ENCODE peak calls at places on chromosomes 7 and 10, in eight cellular contexts. One of them, this sample, is unnamed.

GRCh38 chr10:92696606-92697383 is 7.0 kb downstream of the HHEX start:
- DNase-seq in pancreas: no peak
- DNase-seq in psoas muscle: no peak
- DNase-seq in fibroblast of mammary gland: no peak
- DNase-seq in ascending aorta: no peak
- DNase-seq in fibroblast of pulmonary artery: no peak
- DNase-seq in breast epithelium: no peak
- DNase-seq in Caco-2: no peak
- DNase-seq in this sample: no peak

GRCh38 chr10:68052463-68052862 is 22.6 kb downstream of the HERC4 start:
- DNase-seq in Caco-2: no peak
- DNase-seq in ascending aorta: no peak
- DNase-seq in fibroblast of pulmonary artery: peak
- DNase-seq in breast epithelium: no peak
- DNase-seq in pancreas: no peak
- DNase-seq in psoas muscle: no peak
- DNase-seq in fibroblast of mammary gland: no peak
- DNase-seq in this sample: peak

GRCh38 chr10:73922007-73922863 is 11.3 kb downstream of the PLAU start:
- DNase-seq in Caco-2: no peak
- DNase-seq in fibroblast of pulmonary artery: no peak
- DNase-seq in psoas muscle: no peak
- DNase-seq in ascending aorta: no peak
- DNase-seq in breast epithelium: no peak
- DNase-seq in pancreas: no peak
- DNase-seq in fibroblast of mammary gland: no peak
- DNase-seq in this sample: no peak

GRCh38 chr10:64036306-64036930 is 515.2 kb downstream of the REEP3 start:
- DNase-seq in psoas muscle: no peak
- DNase-seq in fibroblast of mammary gland: no peak
- DNase-seq in pancreas: no peak
- DNase-seq in ascending aorta: no peak
- DNase-seq in Caco-2: no peak
- DNase-seq in breast epithelium: no peak
- DNase-seq in fibroblast of pulmonary artery: peak
- DNase-seq in this sample: peak

GRCh38 chr7:77799078-77799964 is 748 bp downstream of the PHTF2 start:
- DNase-seq in fibroblast of pulmonary artery: peak
- DNase-seq in ascending aorta: no peak
- DNase-seq in breast epithelium: peak
- DNase-seq in psoas muscle: peak
- DNase-seq in fibroblast of mammary gland: peak
- DNase-seq in pancreas: peak
- DNase-seq in Caco-2: peak
- DNase-seq in this sample: peak

GRCh38 chr10:75404335-75405200 is 3.0 kb upstream of the ZNF503 start:
- DNase-seq in fibroblast of pulmonary artery: no peak
- DNase-seq in psoas muscle: no peak
- DNase-seq in Caco-2: peak
- DNase-seq in ascending aorta: no peak
- DNase-seq in pancreas: peak
- DNase-seq in breast epithelium: peak
- DNase-seq in fibroblast of mammary gland: no peak
- DNase-seq in this sample: no peak

GRCh38 chr7:28076421-28077163 is 104.0 kb downstream of the JAZF1 start:
- DNase-seq in psoas muscle: no peak
- DNase-seq in Caco-2: no peak
- DNase-seq in ascending aorta: no peak
- DNase-seq in fibroblast of mammary gland: no peak
- DNase-seq in fibroblast of pulmonary artery: no peak
- DNase-seq in pancreas: no peak
- DNase-seq in breast epithelium: no peak
- DNase-seq in this sample: no peak

GRCh38 chr7:82789883-82790609 is 346.5 kb upstream of the CACNA2D1 start:
- DNase-seq in fibroblast of mammary gland: peak
- DNase-seq in ascending aorta: no peak
- DNase-seq in pancreas: no peak
- DNase-seq in Caco-2: no peak
- DNase-seq in breast epithelium: no peak
- DNase-seq in psoas muscle: no peak
- DNase-seq in fibroblast of pulmonary artery: peak
- DNase-seq in this sample: peak

GRCh38 chr10:79093658-79094411 is 25.1 kb downstream of the ZMIZ1 start:
- DNase-seq in breast epithelium: peak
- DNase-seq in fibroblast of pulmonary artery: no peak
- DNase-seq in psoas muscle: peak
- DNase-seq in ascending aorta: no peak
- DNase-seq in Caco-2: peak
- DNase-seq in pancreas: peak
- DNase-seq in fibroblast of mammary gland: peak
- DNase-seq in this sample: peak

GRCh38 chr7:157019718-157020451 is 9.4 kb upstream of the MNX1 start:
- DNase-seq in fibroblast of mammary gland: no peak
- DNase-seq in pancreas: no peak
- DNase-seq in breast epithelium: peak
- DNase-seq in Caco-2: no peak
- DNase-seq in ascending aorta: no peak
- DNase-seq in psoas muscle: no peak
- DNase-seq in fibroblast of pulmonary artery: no peak
- DNase-seq in this sample: no peak

GRCh38 chr10:76302936-76303656 is 871.7 kb downstream of the LRMDA start:
- DNase-seq in ascending aorta: no peak
- DNase-seq in Caco-2: peak
- DNase-seq in fibroblast of pulmonary artery: no peak
- DNase-seq in pancreas: no peak
- DNase-seq in psoas muscle: no peak
- DNase-seq in breast epithelium: no peak
- DNase-seq in fibroblast of mammary gland: peak
- DNase-seq in this sample: peak

GRCh38 chr7:40551685-40552576 is 417.1 kb downstream of the SUGCT start:
- DNase-seq in fibroblast of pulmonary artery: peak
- DNase-seq in psoas muscle: no peak
- DNase-seq in fibroblast of mammary gland: peak
- DNase-seq in pancreas: no peak
- DNase-seq in Caco-2: no peak
- DNase-seq in ascending aorta: no peak
- DNase-seq in breast epithelium: no peak
- DNase-seq in this sample: peak

GRCh38 chr10:69929575-69929974 is 123.1 kb upstream of the MACROH2A2 start:
- DNase-seq in Caco-2: no peak
- DNase-seq in pancreas: no peak
- DNase-seq in ascending aorta: no peak
- DNase-seq in breast epithelium: no peak
- DNase-seq in fibroblast of mammary gland: no peak
- DNase-seq in psoas muscle: no peak
- DNase-seq in fibroblast of pulmonary artery: no peak
- DNase-seq in this sample: no peak

GRCh38 chr7:23971031-23971430 is 261.0 kb downstream of the STK31 start:
- DNase-seq in pancreas: no peak
- DNase-seq in fibroblast of mammary gland: no peak
- DNase-seq in ascending aorta: no peak
- DNase-seq in psoas muscle: no peak
- DNase-seq in breast epithelium: no peak
- DNase-seq in Caco-2: no peak
- DNase-seq in fibroblast of pulmonary artery: no peak
- DNase-seq in this sample: no peak
- H3K4me3 ChIP-seq in pancreas: no peak
- H3K4me3 ChIP-seq in fibroblast of mammary gland: no peak
- H3K4me3 ChIP-seq in ascending aorta: no peak
- H3K4me3 ChIP-seq in psoas muscle: no peak
- H3K4me3 ChIP-seq in breast epithelium: no peak
- H3K4me3 ChIP-seq in Caco-2: no peak
- H3K4me3 ChIP-seq in fibroblast of pulmonary artery: no peak
- H3K4me3 ChIP-seq in this sample: no peak

DNA sequence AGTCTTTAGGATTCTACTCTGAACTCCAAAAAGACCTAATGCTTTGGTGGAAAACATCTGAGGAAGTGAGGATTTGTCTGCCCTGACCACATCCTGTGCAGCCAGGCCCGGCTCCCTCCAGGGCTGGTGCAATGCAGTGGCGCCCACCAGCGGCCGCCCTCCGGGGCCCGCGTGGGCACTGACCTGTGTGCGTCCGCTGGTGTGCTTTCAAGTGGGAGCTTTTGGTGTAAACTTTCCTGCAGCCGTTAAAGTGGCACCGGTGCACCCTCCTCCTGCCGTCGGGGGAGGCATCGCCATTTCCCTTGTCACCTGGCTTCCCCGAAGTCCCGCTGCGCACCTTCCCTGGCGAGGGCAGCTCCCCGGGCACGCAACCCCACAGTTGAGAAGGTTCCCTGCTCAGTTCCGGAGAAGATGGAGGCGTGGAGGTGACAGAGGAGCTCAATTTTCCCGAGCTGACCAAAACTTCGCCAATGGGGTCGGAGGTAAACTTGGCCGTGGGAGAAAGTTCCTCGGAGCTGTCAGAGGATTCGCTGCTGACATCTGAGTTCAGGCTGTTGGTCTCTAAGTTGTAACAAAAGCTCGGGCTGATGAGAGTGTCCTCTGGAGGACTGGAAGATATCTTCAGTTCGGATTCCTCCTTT is 3.4 kb downstream of the KLF6 start:
- DNase-seq in psoas muscle: peak
- DNase-seq in pancreas: no peak
- DNase-seq in ascending aorta: no peak
- DNase-seq in fibroblast of pulmonary artery: peak
- DNase-seq in Caco-2: no peak
- DNase-seq in breast epithelium: no peak
- DNase-seq in fibroblast of mammary gland: peak
- DNase-seq in this sample: peak
- TF ChIP-seq CTCF in psoas muscle: peak
- TF ChIP-seq CTCF in pancreas: no peak
- TF ChIP-seq CTCF in ascending aorta: peak
- TF ChIP-seq CTCF in fibroblast of pulmonary artery: peak
- TF ChIP-seq CTCF in Caco-2: no peak
- TF ChIP-seq CTCF in breast epithelium: peak
- TF ChIP-seq CTCF in fibroblast of mammary gland: peak
- TF ChIP-seq CTCF in this sample: peak

DNA sequence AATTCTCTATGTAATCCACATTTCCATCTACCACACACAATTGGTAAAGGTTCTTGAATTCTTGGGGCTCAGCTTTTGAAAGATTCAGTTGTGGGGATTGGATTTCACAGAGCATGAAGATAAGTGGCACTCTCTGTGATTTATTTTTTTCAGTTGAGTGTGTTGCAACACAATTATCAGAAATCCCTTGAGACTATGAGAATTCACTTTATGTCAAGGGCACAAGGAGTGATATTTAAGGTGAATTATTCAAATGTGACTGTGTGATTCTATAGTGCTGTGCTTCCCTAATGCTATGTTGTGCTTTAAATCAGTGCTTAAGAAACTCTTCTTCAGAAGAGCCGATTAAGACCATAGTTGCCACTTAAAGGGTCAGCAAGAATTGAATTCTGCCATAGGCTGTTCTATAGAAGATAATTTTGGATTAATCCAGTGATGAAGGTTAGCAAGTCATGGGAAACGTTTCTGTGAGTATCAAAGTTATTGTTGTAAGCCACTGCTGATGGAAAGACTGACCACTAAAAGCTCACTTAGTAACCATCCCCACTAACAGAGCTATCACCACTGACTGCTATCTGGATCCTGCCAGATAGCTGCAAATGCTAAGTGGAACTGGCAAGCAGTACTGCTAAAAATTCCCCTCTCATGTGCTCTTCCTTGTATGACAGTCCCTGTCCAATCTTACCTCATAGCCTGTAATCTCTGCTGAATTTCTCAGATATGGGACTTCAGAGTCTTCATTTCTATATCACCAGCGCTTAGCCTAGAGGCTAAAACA is 134.0 kb upstream of the SEMA3D start:
- DNase-seq in pancreas: no peak
- DNase-seq in fibroblast of mammary gland: no peak
- DNase-seq in ascending aorta: no peak
- DNase-seq in psoas muscle: no peak
- DNase-seq in Caco-2: no peak
- DNase-seq in fibroblast of pulmonary artery: no peak
- DNase-seq in breast epithelium: no peak
- DNase-seq in this sample: no peak
- H3K4me3 ChIP-seq in pancreas: no peak
- H3K4me3 ChIP-seq in fibroblast of mammary gland: no peak
- H3K4me3 ChIP-seq in ascending aorta: no peak
- H3K4me3 ChIP-seq in psoas muscle: no peak
- H3K4me3 ChIP-seq in Caco-2: no peak
- H3K4me3 ChIP-seq in fibroblast of pulmonary artery: no peak
- H3K4me3 ChIP-seq in breast epithelium: no peak
- H3K4me3 ChIP-seq in this sample: no peak

GRCh38 chr7:135162382-135163001 is 8.0 kb downstream of the CYREN start:
- DNase-seq in fibroblast of mammary gland: no peak
- DNase-seq in fibroblast of pulmonary artery: no peak
- DNase-seq in pancreas: no peak
- DNase-seq in breast epithelium: no peak
- DNase-seq in Caco-2: no peak
- DNase-seq in psoas muscle: no peak
- DNase-seq in ascending aorta: no peak
- DNase-seq in this sample: no peak

GRCh38 chr7:135159359-135160087 is 11.0 kb downstream of the CYREN start:
- DNase-seq in fibroblast of mammary gland: peak
- DNase-seq in psoas muscle: no peak
- DNase-seq in ascending aorta: no peak
- DNase-seq in Caco-2: no peak
- DNase-seq in pancreas: no peak
- DNase-seq in breast epithelium: no peak
- DNase-seq in fibroblast of pulmonary artery: no peak
- DNase-seq in this sample: peak

GRCh38 chr7:135161669-135162068 is 8.8 kb downstream of the CYREN start:
- DNase-seq in fibroblast of mammary gland: no peak
- DNase-seq in fibroblast of pulmonary artery: no peak
- DNase-seq in ascending aorta: no peak
- DNase-seq in Caco-2: no peak
- DNase-seq in psoas muscle: no peak
- DNase-seq in breast epithelium: no peak
- DNase-seq in pancreas: no peak
- DNase-seq in this sample: no peak

GRCh38 chr7:135160098-135160857 is 10.2 kb downstream of the CYREN start:
- DNase-seq in psoas muscle: no peak
- DNase-seq in fibroblast of mammary gland: peak
- DNase-seq in fibroblast of pulmonary artery: peak
- DNase-seq in breast epithelium: no peak
- DNase-seq in pancreas: no peak
- DNase-seq in Caco-2: no peak
- DNase-seq in ascending aorta: no peak
- DNase-seq in this sample: peak

DNA sequence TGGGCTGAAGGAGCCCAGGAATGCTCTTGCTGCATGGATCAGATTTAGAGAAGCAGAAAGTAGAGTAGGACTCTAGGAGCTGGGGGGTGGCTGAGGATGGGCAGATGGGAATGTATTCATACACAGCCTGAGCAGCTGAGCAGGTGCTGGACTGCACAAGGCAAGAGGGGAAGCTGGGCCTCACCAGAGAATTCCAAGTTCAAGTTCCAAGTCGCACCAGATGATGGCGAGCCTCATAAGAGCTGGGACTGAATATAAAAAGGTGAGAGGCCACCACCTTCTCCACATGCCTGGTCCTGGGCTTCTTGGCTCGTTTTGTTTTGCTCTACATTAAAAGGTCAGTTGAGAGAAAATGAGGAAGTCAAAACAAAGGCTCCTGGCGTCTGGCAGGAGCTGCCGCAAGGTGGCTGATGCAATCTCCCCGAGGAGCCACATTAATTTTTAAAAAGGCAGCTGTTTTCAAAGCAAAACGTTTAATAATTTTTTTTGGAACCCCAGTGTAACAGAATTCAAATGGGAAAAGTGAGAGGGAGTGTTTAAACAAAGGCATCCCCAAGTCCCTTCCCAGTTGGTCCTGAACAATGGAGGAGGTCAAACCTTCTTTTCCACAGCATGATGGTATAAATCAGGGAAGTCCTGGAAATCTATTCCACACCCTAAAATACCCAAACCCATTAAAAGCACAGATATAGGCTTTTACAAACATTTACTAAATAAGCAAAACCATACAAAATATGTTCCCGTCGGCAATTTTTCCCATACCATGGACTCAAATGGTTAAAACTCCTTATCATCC is 9.5 kb downstream of the CYREN start:
- DNase-seq in ascending aorta: no peak
- DNase-seq in pancreas: no peak
- DNase-seq in fibroblast of pulmonary artery: peak
- DNase-seq in breast epithelium: no peak
- DNase-seq in Caco-2: no peak
- DNase-seq in psoas muscle: no peak
- DNase-seq in fibroblast of mammary gland: no peak
- DNase-seq in this sample: no peak
- TF ChIP-seq CTCF in ascending aorta: no peak
- TF ChIP-seq CTCF in pancreas: no peak
- TF ChIP-seq CTCF in fibroblast of pulmonary artery: no peak
- TF ChIP-seq CTCF in breast epithelium: no peak
- TF ChIP-seq CTCF in Caco-2: no peak
- TF ChIP-seq CTCF in psoas muscle: no peak
- TF ChIP-seq CTCF in fibroblast of mammary gland: peak
- TF ChIP-seq CTCF in this sample: peak

This sample was measured in cardiac fibroblast.